ENCODE peak calls at places on chromosomes 4 and X, in nine cellular contexts. K is GM23338, U is left lung, D is tibial nerve, O is thyroid gland, Y is IMR-90, R is hepatocyte, C is pancreas, X is OCI-LY7. B is an unnamed sample.
A peak's percentile ranks its signal among the peaks of the same experiment; 100 is the strongest.

GRCh38 chr4:122481766-122482405 is 25.4 kb upstream of the IL2 start:
- DNase-seq in D (no peak), O (no peak), Y (no peak), C (no peak), X (no peak), K (no peak), R (peak; percentile 6), U (no peak), B (no peak)

GRCh38 chrX:136179133-136179532 is 31.8 kb downstream of the FHL1 start:
- DNase-seq in X (no peak), O (no peak), R (no peak), K (no peak), Y (no peak), C (no peak), D (no peak), U (no peak), B (no peak)

GRCh38 chr4:69689530-69690111 is 36.6 kb upstream of the UGT2A1 start:
- DNase-seq in R (peak; percentile 58), U (no peak), Y (peak; percentile 26), C (no peak), K (peak; percentile 39), X (peak; percentile 36), D (no peak), O (no peak), B (no peak)

GRCh38 chrX:6021316-6022091 is 207.2 kb downstream of the NLGN4X start:
- DNase-seq in O (no peak), U (no peak), Y (peak; percentile 0), R (peak; percentile 52), C (no peak), K (peak; percentile 69), D (peak; percentile 13), X (peak; percentile 35), B (peak; percentile 14)

GRCh38 chrX:41082783-41083182 is 2.5 kb upstream of the USP9X start:
- DNase-seq in X (no peak), U (no peak), K (no peak), R (no peak), C (no peak), O (no peak), Y (no peak), D (no peak), B (no peak)

GRCh38 chrX:46376246-46376885 is 168.9 kb downstream of the ZNF674 start:
- DNase-seq in Y (peak; percentile 48), D (no peak), U (no peak), R (peak; percentile 69), O (peak; percentile 14), C (no peak), X (peak; percentile 6), K (peak; percentile 69), B (peak; percentile 50)

GRCh38 chr4:71460368-71460767 is 121.5 kb downstream of the SLC4A4 start:
- DNase-seq in U (no peak), K (no peak), Y (no peak), C (no peak), O (no peak), R (no peak), D (no peak), X (no peak), B (no peak)

GRCh38 chr4:176794151-176794550 is 1.4 kb upstream of the VEGFC start:
- DNase-seq in C (no peak), K (no peak), X (no peak), O (no peak), U (no peak), R (no peak), D (no peak), Y (peak; percentile 98), B (no peak)

GRCh38 chr4:38318737-38319455 is 345.1 kb upstream of the KLF3 start:
- DNase-seq in O (peak; percentile 91), D (peak; percentile 81), Y (peak; percentile 95), R (peak; percentile 95), X (peak; percentile 43), K (peak; percentile 95), C (peak; percentile 87), U (peak; percentile 93), B (peak; percentile 92)

GRCh38 chrX:134172588-134173259 is 64.3 kb upstream of the CCDC160 start:
- DNase-seq in R (peak; percentile 27), C (peak; percentile 66), U (peak; percentile 36), O (peak; percentile 13), K (no peak), D (no peak), Y (no peak), X (no peak), B (no peak)

GRCh38 chrX:129961180-129962083 is 21.0 kb upstream of the BCORL1 start:
- DNase-seq in U (peak; percentile 77), O (peak; percentile 82), D (no peak), K (peak; percentile 80), Y (no peak), C (peak; percentile 81), X (peak; percentile 88), R (peak; percentile 80), B (peak; percentile 53)

GRCh38 chr4:153474251-153474650 is 8.1 kb downstream of the TMEM131L start:
- DNase-seq in O (no peak), C (no peak), U (no peak), D (no peak), X (no peak), R (no peak), Y (no peak), K (no peak), B (no peak)
- H3K4me1 ChIP-seq in O (no peaks in the 10 kb centered on the region), C (peaks cover 15% of the 10 kb centered on the region), U (peaks cover 40% of the 10 kb centered on the region), D (no peaks in the 10 kb centered on the region), X (peaks cover 99% of the 10 kb centered on the region), R (no peaks in the 10 kb centered on the region), Y (peaks cover 2% of the 10 kb centered on the region), K (no peaks in the 10 kb centered on the region), B (no peaks in the 10 kb centered on the region)

GRCh38 chr4:36285784-36286480 is 4.5 kb downstream of the DTHD1 start:
- DNase-seq in C (no peak), R (no peak), X (no peak), U (no peak), Y (no peak), O (no peak), D (no peak), K (no peak), B (no peak)

GRCh38 chr4:36292551-36293188 is 11.3 kb downstream of the DTHD1 start:
- DNase-seq in Y (no peak), D (no peak), U (no peak), X (no peak), C (no peak), R (no peak), K (no peak), O (peak; percentile 36), B (no peak)

GRCh38 chr4:36290641-36291040 is 9.2 kb downstream of the DTHD1 start:
- DNase-seq in R (no peak), U (no peak), Y (no peak), K (no peak), C (no peak), X (no peak), O (no peak), D (no peak), B (no peak)

GRCh38 chr4:36286481-36286871 is 5.1 kb downstream of the DTHD1 start:
- DNase-seq in Y (no peak), C (no peak), X (no peak), R (no peak), O (no peak), D (no peak), U (no peak), K (no peak), B (no peak)

GRCh38 chr4:36288727-36289126 is 7.3 kb downstream of the DTHD1 start:
- DNase-seq in D (no peak), O (no peak), U (no peak), Y (peak; percentile 3), X (no peak), C (no peak), K (no peak), R (no peak), B (no peak)
- TF ChIP-seq CTCF in D (no peak), O (no peak), U (no peak), Y (no peak), X (no peak), C (no peak), K (no peak), R (no peak), B (no peak)

DNA sequence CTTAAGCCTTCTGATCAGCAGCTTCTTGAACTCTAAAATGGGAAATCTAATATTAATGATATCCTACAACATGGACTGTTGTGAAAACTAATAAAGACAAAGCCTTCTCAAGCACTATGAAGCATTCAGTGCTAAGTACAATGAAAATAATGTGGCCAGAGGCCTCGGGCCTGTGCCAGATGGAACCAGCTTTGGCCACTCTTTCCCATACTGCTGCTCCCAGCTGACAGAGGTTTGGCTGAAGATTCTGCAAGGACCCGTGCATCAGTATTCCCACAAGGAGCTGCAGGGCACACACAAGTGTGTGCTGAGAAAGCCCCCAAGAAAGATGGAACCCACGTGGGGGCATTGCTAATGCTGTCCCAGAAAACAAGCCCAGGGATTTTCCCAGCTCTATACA is 60.5 kb upstream of the RPL34 start:
- DNase-seq in U (no peak), O (peak; percentile 45), X (no peak), C (no peak), K (no peak), Y (no peak), D (no peak), R (no peak), B (no peak)
- H3K4me1 ChIP-seq in U (no peaks in the 10 kb centered on the region), O (peaks cover 5% of the 10 kb centered on the region), X (peaks cover 30% of the 10 kb centered on the region), C (no peaks in the 10 kb centered on the region), K (no peaks in the 10 kb centered on the region), Y (no peaks in the 10 kb centered on the region), D (no peaks in the 10 kb centered on the region), R (no peaks in the 10 kb centered on the region), B (no peaks in the 10 kb centered on the region)

DNA sequence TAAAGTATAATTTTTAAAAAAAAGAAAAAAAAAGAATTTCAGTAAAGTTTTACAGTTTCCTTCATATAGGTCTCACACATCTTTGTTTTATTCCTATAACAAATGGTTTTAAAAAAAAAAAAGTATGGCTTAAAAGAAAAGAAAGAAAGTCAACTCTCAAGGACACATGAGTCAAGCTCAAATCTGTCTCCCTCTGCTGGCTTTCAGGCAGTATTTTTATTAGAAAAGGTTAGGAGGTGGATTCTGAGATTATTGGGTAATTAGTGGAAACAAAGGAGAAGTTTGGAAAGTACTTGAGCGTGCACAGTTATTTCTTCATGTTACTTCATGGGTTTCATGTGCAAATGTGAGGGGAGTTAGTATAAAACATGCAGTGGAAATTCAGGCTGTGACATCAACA is 36.6 kb upstream of the BTC start:
- DNase-seq in X (no peak), Y (no peak), D (no peak), K (no peak), R (no peak), O (no peak), U (no peak), C (no peak), B (no peak)
- TF ChIP-seq CTCF in X (peak; percentile 61), Y (peak; percentile 19), D (no peak), K (peak; percentile 60), R (peak; percentile 24), O (no peak), U (no peak), C (no peak), B (no peak)

GRCh38 chrX:24150051-24150790 is 692 bp downstream of the ZFX start:
- DNase-seq in Y (peak; percentile 92), D (peak; percentile 58), O (peak; percentile 82), K (peak; percentile 83), R (peak; percentile 97), U (peak; percentile 94), X (peak; percentile 87), C (peak; percentile 92), B (peak; percentile 89)
- H3K4me1 ChIP-seq in Y (peaks cover 8% of the 10 kb centered on the region), D (no peaks in the 10 kb centered on the region), O (peaks cover 55% of the 10 kb centered on the region), K (peaks cover 27% of the 10 kb centered on the region), R (peaks cover 73% of the 10 kb centered on the region), U (peaks cover 57% of the 10 kb centered on the region), X (peaks cover 61% of the 10 kb centered on the region), C (peaks cover 58% of the 10 kb centered on the region), B (peaks cover 51% of the 10 kb centered on the region)

GRCh38 chr4:184356366-184356765 is 118.0 kb downstream of the IRF2 start:
- DNase-seq in Y (no peak), K (no peak), U (no peak), D (no peak), R (no peak), O (no peak), C (no peak), X (no peak), B (no peak)
- TF ChIP-seq CTCF in Y (no peak), K (no peak), U (no peak), D (no peak), R (no peak), O (no peak), C (no peak), X (no peak), B (no peak)

B was measured in adrenal gland.